ENCODE peak calls at places on chromosomes 3 and 15, in seven cellular contexts. M is left ventricle myocardium inferior, S is A549, E is GM10248, F is HCT116, R is mesothelial cell of epicardium, J is GM20000. T is an unnamed sample.

GRCh38 chr15:50675524-50676144 is 11.0 kb downstream of the TRPM7 start:
- DNase-seq in R (no peak), F (peak), S (peak), E (no peak), J (no peak), M (no peak), T (no peak)

GRCh38 chr15:31471731-31472430 is 145.2 kb downstream of the KLF13 start:
- DNase-seq in R (peak), E (no peak), F (no peak), M (no peak), J (no peak), S (no peak), T (no peak)

GRCh38 chr15:40439461-40440299 is 1.1 kb upstream of the BAHD1 start:
- DNase-seq in M (peak), E (peak), J (peak), S (no peak), R (no peak), F (no peak), T (peak)

GRCh38 chr3:170180107-170180951 is 1.2 kb downstream of the PHC3 start:
- DNase-seq in E (peak), J (peak), M (no peak), R (no peak), F (no peak), S (peak), T (peak)

GRCh38 chr3:177553012-177553411 is 355.7 kb upstream of the TBL1XR1 start:
- DNase-seq in S (no peak), R (no peak), J (no peak), M (no peak), E (no peak), F (no peak), T (no peak)

GRCh38 chr15:97319316-97319715 is 641.2 kb upstream of the ARRDC4 start:
- DNase-seq in R (no peak), S (no peak), J (no peak), F (no peak), E (no peak), M (no peak), T (no peak)

GRCh38 chr3:158809642-158810041 is 7.8 kb downstream of the MFSD1 start:
- DNase-seq in J (no peak), R (no peak), S (no peak), M (no peak), E (no peak), F (no peak), T (no peak)

GRCh38 chr15:69090197-69090948 is 70.1 kb upstream of the GLCE start:
- DNase-seq in E (no peak), S (no peak), M (no peak), F (no peak), R (no peak), J (no peak), T (no peak)

GRCh38 chr3:27072943-27073725 is 296.0 kb downstream of the NEK10 start:
- DNase-seq in E (no peak), F (no peak), J (no peak), S (no peak), R (no peak), M (no peak), T (no peak)

GRCh38 chr3:177679568-177680441 is 482.5 kb upstream of the TBL1XR1 start:
- DNase-seq in F (no peak), M (no peak), J (no peak), E (no peak), S (no peak), R (no peak), T (peak)

GRCh38 chr3:20668411-20668810 is 482.4 kb upstream of the SGO1 start:
- DNase-seq in R (no peak), E (no peak), M (no peak), J (no peak), S (no peak), F (no peak), T (no peak)

GRCh38 chr3:193563429-193563828 is 8.7 kb upstream of the ATP13A4 start:
- DNase-seq in S (no peak), M (no peak), E (no peak), J (no peak), R (no peak), F (no peak), T (no peak)

GRCh38 chr15:100714749-100715342 is 112.5 kb downstream of the ASB7 start:
- DNase-seq in F (no peak), E (no peak), S (no peak), R (peak), J (no peak), M (no peak), T (no peak)

GRCh38 chr15:55457401-55458022 is 49.2 kb downstream of the PIERCE2 start:
- DNase-seq in J (no peak), F (no peak), M (no peak), R (no peak), S (no peak), E (no peak), T (no peak)

GRCh38 chr3:183371672-183371968 is 56.8 kb downstream of the MCF2L2 start:
- DNase-seq in F (peak), S (no peak), E (no peak), M (no peak), J (no peak), R (no peak), T (no peak)

GRCh38 chr3:72629191-72629611 is 219.0 kb downstream of the SHQ1 start:
- DNase-seq in M (no peak), E (peak), J (peak), F (no peak), R (no peak), S (no peak), T (peak)

GRCh38 chr15:63463030-63463429 is 41.4 kb upstream of the USP3 start:
- DNase-seq in E (no peak), J (no peak), S (no peak), R (no peak), M (no peak), F (no peak), T (no peak)

GRCh38 chr15:70770863-70771262 is 7.5 kb upstream of the UACA start:
- DNase-seq in R (no peak), E (no peak), F (no peak), S (peak), M (no peak), J (no peak), T (peak)

GRCh38 chr15:25056484-25057429 is 102.0 kb downstream of the SNRPN start:
- DNase-seq in F (no peak), E (no peak), J (no peak), M (no peak), S (no peak), R (peak), T (no peak)
- TF ChIP-seq CTCF in F (no peak), E (no peak), J (no peak), M (no peak), S (no peak), R (no peak), T (no peak)

DNA sequence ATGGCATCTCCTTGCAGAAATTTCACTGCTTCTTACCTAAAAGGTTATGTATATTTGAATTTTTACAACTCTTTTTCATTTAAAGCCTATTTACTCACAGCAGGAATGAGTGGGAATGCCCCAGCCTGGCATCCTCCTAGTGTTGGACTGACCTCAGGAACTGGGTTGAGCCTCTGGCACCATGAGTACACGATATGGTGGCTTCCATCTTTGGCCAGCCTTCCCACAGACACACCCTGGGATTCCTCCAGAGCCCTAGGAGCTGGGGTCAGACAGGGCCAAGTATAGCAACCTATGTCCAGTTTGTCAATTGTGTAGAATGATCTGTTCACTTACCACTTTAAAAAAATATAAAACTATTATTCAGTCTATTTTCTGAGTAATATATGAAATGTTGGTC is 57.2 kb upstream of the HEG1 start:
- DNase-seq in S (no peak), M (no peak), F (no peak), R (no peak), E (no peak), J (no peak), T (no peak)
- TF ChIP-seq CTCF in S (no peak), M (no peak), F (no peak), R (no peak), E (no peak), J (no peak), T (no peak)

DNA sequence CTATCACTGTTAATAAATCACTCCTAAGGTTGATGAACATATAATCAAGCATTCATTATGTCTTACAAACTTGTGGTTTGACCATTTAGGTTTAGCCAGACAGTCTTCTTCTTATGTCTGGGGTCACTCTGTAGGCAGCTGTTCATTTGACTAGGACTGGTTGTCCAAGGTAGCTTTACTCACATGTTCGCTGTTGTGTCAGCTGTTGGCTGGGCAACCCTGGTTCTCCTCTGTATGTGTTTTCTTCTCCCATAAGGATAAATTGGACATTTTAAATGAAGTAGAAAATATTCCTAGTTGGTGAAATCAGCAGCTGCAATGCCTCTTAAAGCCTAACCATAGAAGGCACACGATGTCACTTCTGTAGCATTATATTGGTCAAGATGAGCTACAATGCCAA is 635.1 kb downstream of the EPHA3 start:
- DNase-seq in M (no peak), S (no peak), J (no peak), F (no peak), R (no peak), E (no peak), T (no peak)
- TF ChIP-seq CTCF in M (no peak), S (no peak), J (no peak), F (no peak), R (no peak), E (no peak), T (no peak)

GRCh38 chr3:190120161-190121060 is at the start of gene P3H2:
- DNase-seq in M (peak), J (peak), R (peak), F (peak), E (peak), S (peak), T (peak)
- TF ChIP-seq CTCF in M (peak), J (peak), R (no peak), F (peak), E (peak), S (peak), T (peak)

GRCh38 chr15:29403778-29404177 is 134.2 kb upstream of the NSMCE3 start:
- DNase-seq in J (no peak), S (no peak), E (no peak), M (no peak), F (peak), R (no peak), T (no peak)
- TF ChIP-seq CTCF in J (no peak), S (no peak), E (no peak), M (no peak), F (peak), R (no peak), T (no peak)

DNA sequence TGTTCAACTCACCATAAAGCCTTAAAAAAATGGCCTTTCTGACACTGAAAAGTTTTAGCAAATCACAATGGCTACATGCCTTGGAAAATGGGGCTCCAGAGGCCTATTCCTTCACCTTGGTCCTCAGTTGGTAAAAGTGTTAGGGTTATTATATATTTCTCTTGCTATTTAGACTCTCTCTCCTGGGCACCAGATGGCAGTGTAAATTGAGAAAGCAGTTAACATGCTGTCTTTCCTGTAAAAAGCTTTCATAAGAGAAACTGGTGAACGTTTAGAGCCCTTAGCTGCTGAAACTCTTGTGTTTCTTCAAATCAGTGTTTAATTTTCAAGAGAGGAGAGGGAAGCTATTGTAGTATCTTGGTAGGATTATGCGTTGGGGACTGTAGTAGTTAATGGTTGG is 89.9 kb downstream of the LRTM1 start:
- DNase-seq in F (no peak), J (no peak), R (no peak), M (no peak), E (no peak), S (no peak), T (no peak)
- TF ChIP-seq CTCF in F (no peak), J (no peak), R (no peak), M (no peak), E (no peak), S (no peak), T (no peak)

DNA sequence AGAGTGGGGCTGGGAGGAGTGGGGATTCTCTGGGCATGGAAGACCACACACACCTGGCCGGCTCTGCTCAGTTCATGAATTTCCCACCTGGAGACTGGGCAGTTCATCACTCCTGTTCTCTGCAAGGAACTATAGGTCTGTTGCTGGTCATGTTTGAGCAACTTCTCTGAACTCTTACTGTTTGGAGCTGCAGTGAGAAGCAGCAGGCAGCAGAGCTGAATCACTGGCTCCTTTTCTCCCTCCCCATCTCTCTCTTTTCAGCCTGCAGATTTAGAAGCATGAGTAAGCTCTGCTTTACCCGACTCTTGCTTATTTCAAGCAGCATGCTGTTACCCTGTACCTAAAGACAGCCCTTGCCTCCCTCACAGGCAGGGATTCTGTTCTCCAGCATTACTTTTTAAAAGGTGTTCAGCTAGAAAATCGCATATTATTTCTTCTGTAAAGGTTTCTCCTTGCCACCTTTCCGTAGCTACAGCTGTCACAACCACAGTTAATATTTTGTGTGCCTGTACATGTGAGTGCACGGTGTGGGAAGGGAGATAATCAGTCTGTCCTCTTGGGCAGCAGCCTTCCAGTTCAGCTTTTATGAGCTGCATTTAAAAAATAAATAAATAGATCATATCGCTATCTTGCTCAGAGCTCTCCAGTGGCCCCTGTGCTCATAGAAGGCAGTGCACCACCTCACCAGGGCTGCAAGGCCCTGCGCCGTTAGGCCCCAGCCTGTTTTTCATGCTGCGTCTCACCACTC is 131.6 kb downstream of the CHCHD6 start:
- DNase-seq in J (no peak), R (no peak), M (no peak), F (no peak), S (no peak), E (no peak), T (no peak)
- TF ChIP-seq CTCF in J (no peak), R (no peak), M (peak), F (no peak), S (no peak), E (no peak), T (no peak)

GRCh38 chr3:136270179-136270578 is 20.0 kb downstream of the PCCB start:
- DNase-seq in R (no peak), J (no peak), E (peak), M (no peak), S (no peak), F (no peak), T (peak)
- TF ChIP-seq CTCF in R (no peak), J (no peak), E (no peak), M (no peak), S (no peak), F (no peak), T (no peak)

DNA sequence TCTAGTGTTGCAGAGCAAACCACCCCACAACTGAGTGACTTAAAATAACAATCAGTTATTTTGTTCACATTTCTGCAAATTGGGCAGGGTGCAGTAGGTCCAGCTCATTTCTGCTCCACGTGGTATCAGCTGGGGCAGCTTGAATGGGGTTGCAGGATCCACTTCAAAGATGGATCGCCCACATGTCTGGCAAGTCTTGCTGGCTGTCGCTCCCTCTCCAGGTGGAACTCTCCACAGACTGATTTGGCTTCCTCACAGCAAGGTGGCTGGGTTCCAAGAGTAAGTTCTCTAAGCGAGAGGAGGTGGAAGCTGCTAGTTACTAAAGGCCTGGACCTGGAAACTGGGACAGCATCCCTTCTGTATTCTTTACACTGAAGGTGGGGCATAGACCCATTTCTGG is 213.3 kb downstream of the SLC9A9 start:
- DNase-seq in E (no peak), S (no peak), J (no peak), F (no peak), M (no peak), R (no peak), T (no peak)
- TF ChIP-seq CTCF in E (no peak), S (no peak), J (no peak), F (no peak), M (no peak), R (no peak), T (no peak)

DNA sequence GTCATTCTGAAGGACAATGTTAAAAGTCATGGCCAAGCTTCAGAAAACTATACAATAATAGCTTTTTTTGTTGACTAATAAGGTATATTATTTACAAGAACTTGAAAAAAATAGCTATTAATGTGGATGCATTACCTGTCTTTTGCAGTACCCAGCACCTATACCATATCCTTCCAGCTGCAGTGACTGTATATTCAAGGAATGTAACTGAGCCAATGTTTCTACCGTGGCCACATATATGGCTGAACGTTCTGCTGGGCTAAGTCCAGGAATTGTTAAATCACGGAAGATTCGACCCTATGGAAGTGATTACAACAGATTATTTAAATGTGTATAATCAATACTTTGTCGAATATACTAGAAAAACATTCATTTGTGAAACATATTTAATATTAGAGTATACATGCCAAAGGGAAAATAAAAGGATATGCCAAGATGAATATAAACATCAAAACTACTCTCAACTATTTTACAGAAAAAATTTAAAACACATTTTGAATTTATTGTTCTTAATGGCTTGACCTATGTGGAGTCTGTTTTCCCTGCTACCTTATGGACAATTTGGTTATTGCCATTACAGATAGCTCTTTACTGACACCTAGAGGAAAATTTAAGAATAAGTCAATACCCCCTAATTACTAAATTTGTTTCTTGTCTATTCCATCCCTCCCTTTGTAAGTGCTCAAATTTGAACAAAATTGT is 17.6 kb downstream of the ACAD11 start:
- DNase-seq in E (peak), S (peak), R (no peak), J (peak), F (peak), M (no peak), T (peak)
- TF ChIP-seq CTCF in E (peak), S (peak), R (peak), J (no peak), F (peak), M (peak), T (peak)

T was measured in GM13977.